ENCODE peak calls at places on chromosome 2, in four cellular contexts. D is WTC11, T is K562, L is GM12878. W is an unnamed sample.

GRCh38 chr2:7792031-7792651 is 874.9 kb downstream of the RNF144A start:
- DNase-seq in D (no peak), L (no peak), T (no peak), W (peak)

GRCh38 chr2:23536326-23536725 is 151.3 kb downstream of the KLHL29 start:
- DNase-seq in L (no peak), T (no peak), D (no peak), W (no peak)

GRCh38 chr2:128492966-128493811 is 174.5 kb upstream of the HS6ST1 start:
- DNase-seq in L (no peak), T (no peak), D (peak), W (no peak)

GRCh38 chr2:71923887-71924533 is 223.7 kb downstream of the CYP26B1 start:
- DNase-seq in T (peak), L (peak), D (peak), W (peak)

GRCh38 chr2:25548587-25548986 is 124.8 kb downstream of the DTNB start:
- DNase-seq in T (no peak), L (no peak), D (no peak), W (no peak)

GRCh38 chr2:3636586-3637310 is 21.3 kb upstream of the ALLC start:
- DNase-seq in T (no peak), L (no peak), D (peak), W (no peak)

GRCh38 chr2:202373490-202373889 is 2.6 kb upstream of the BMPR2 start:
- DNase-seq in D (no peak), T (no peak), L (no peak), W (no peak)

GRCh38 chr2:80496770-80497169 is 192.2 kb upstream of the LRRTM1 start:
- DNase-seq in L (no peak), T (no peak), D (no peak), W (no peak)

GRCh38 chr2:69893684-69894481 is at the start of gene SNRNP27:
- DNase-seq in L (peak), D (peak), T (peak), W (peak)

GRCh38 chr2:168758970-168759820 is 43.2 kb upstream of the NOSTRIN start:
- DNase-seq in L (peak), T (peak), D (no peak), W (peak)

GRCh38 chr2:227822416-227823003 is 8.9 kb downstream of the CCL20 start:
- DNase-seq in L (no peak), D (no peak), T (no peak), W (peak)

GRCh38 chr2:175872716-175873115 is 129.4 kb downstream of the LNPK start:
- DNase-seq in T (no peak), L (no peak), D (no peak), W (no peak)

GRCh38 chr2:21423854-21424253 is 300.1 kb downstream of the TDRD15 start:
- DNase-seq in D (no peak), L (no peak), T (no peak), W (no peak)

GRCh38 chr2:172642301-172643020 is 86.6 kb downstream of the PDK1 start:
- DNase-seq in T (no peak), L (no peak), D (no peak), W (no peak)

GRCh38 chr2:39119732-39120520 is 925 bp downstream of the SOS1 start:
- DNase-seq in T (peak), D (peak), L (no peak), W (peak)

GRCh38 chr2:20583425-20583881 is 67.4 kb downstream of the HS1BP3 start:
- DNase-seq in T (no peak), L (no peak), D (no peak), W (no peak)

GRCh38 chr2:195535911-195536522 is 121.0 kb upstream of the SLC39A10 start:
- DNase-seq in L (peak), D (no peak), T (peak), W (no peak)

GRCh38 chr2:177187631-177188312 is 24.8 kb upstream of the HNRNPA3 start:
- DNase-seq in D (no peak), L (no peak), T (no peak), W (peak)

GRCh38 chr2:142682528-142682927 is 194.9 kb upstream of the KYNU start:
- DNase-seq in L (no peak), T (no peak), D (no peak), W (peak)

GRCh38 chr2:45301307-45302010 is 292.2 kb upstream of the SIX2 start:
- DNase-seq in D (no peak), L (no peak), T (no peak), W (no peak)
- TF ChIP-seq NR2C2 in D (no peak), L (no peak), T (no peak), W (no peak)

DNA sequence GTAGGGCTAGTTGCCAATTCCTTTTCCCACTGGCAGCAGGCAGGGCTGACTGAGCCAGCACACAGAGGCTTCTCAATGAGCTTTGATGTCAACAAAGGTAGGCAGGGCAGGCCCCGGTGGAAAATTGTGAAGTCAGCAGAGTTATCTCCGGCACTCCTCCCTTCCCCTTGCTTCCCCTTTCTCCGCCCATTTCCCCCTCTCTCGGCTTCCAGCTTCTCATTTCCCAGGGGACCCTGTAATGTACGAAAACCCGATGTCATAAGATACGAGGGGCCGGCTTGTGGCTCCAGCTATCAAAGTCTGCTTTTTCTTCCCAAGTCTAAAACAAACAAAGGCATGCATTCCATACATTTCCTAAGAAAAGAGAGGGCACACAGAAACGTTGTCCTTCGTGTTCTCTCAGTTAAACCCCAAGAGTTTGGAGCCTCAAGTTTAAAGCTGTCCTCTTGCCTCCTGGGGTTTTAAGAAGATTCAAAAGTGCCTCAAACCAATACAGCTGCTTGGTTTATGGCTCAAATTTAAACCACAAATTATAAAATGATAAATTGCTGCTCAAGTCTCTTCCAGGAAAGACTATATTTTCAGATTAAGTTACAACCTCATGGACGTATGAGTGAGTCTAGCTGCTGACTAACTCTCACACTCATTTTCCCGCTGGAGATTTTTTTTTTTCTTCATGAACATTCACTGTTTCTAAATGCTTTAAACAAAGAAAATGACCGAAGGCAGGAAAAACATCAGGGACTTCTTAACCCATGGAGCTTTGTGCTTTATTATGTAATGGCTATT is 27.3 kb upstream of the EML4 start:
- DNase-seq in L (no peak), D (peak), T (peak), W (peak)
- TF ChIP-seq NR2C2 in L (no peak), D (no peak), T (no peak), W (peak)

DNA sequence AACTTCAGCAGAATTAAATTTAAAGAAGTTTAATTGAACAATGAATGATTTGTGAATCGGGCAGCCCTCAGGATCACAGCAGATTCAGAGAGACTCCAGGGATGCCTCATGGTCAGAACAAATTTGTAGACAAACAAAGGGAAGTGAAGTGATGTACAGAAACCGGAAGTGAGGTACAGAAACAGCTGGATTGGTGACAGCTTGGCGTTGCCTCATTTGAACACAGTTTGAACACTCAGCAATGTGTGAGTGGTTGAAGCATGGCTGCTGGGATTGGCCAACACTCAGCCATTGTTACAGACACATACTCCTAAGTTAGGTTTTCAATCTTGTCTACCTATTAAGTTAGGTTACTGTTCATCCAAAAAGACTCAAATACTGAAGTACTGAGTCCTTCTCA is 137.8 kb downstream of the SLC4A3 start:
- DNase-seq in D (no peak), L (no peak), T (no peak), W (no peak)
- TF ChIP-seq NR2C2 in D (no peak), L (no peak), T (no peak), W (no peak)

DNA sequence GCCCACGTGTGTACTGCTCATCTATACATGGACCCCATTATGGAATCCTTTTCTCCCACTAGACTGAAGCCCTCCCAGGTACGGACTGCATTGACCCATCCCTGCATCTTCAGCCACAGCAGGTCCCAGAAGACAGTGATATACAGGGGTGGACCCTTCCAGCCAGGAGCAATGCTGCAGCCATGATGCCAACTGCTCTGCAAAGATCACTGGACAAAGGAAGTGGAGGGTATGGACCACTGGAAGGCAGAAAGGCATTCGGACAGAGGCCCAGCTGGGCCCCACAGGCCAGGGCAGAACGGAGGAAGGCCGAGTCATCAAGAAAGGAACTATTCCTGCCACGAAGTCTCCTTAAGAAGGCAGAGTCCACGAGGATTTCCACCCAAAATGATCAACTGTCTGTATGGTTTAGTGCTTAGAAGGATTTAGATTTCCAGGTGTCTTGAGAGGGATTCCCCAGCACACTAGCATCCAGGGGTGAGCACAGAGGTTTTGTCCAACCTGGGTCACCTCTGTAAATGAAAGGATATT is 93.4 kb downstream of the TWIST2 start:
- DNase-seq in D (no peak), T (no peak), L (no peak), W (no peak)
- TF ChIP-seq NR2C2 in D (no peak), T (no peak), L (no peak), W (no peak)

DNA sequence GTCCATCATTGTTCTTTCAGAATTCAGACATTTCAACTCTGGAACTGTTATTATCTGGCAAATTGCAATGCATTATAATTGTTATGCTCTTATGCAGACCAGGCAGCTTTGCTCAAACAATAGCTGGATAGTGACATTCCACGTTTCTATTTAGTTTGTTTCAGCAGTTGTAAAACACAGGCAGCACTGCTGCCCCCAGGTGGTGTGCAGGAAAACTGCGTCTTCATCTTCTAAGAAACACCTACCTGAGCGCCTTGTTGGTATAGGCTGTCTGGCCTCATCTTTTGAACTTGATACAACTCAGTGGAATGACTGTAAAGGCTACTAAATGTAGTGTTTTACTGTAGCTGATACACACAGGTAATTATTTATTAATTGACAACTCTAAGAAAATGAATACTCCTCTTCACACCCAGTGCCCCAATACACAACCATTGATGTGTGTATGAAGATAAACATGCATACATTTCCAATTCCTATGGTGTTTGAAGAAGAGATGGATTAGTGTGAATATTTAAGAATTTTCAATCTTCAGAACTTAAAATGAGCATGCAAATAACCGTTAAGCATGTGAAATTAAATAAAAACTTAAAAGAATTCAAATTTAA is 85.5 kb downstream of the CD8B2 start:
- DNase-seq in D (peak), T (peak), L (no peak), W (peak)
- TF ChIP-seq NR2C2 in D (no peak), T (no peak), L (no peak), W (no peak)

GRCh38 chr2:96326990-96327820 is 2.1 kb downstream of the ITPRIPL1 start:
- DNase-seq in D (no peak), T (no peak), L (no peak), W (no peak)
- TF ChIP-seq NR2C2 in D (no peak), T (no peak), L (no peak), W (no peak)

GRCh38 chr2:232871835-232872736 is 2.0 kb downstream of the SNORC start:
- DNase-seq in D (no peak), L (no peak), T (no peak), W (peak)
- TF ChIP-seq NR2C2 in D (no peak), L (no peak), T (no peak), W (no peak)

GRCh38 chr2:240926516-240927389 is 20.6 kb downstream of the CROCC2 start:
- DNase-seq in D (peak), L (no peak), T (no peak), W (no peak)
- TF ChIP-seq NR2C2 in D (no peak), L (no peak), T (no peak), W (no peak)

DNA sequence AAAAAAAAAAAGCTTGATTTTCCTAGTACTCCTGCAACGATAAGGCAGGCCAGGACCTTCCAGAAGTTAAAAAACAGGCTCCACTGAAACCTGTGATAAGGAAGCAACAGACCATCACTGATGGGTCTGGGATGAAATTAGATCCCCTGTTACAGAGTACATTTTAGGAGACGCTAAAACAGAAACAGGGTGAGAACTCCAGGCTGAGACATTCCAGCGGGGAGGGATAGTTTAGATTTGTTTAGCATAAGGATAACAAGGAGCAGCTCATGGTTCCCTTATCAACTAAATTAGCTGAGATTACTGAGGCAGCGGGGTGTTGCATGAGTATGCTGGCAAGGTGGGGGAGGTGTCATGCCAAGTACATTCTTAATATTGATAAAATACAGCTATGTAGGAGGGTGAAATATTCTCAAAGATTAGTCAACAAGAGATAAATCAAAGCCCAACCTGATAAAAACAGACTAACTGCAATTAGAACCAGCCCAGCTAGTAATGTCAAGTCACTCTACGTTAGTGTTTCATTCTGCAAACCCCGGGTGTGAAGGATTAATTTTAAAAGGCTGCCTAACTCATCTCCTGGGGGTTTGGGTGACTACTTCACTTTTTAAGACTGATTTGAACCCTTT is 75.0 kb upstream of the BZW1 start:
- DNase-seq in D (no peak), L (no peak), T (no peak), W (no peak)
- TF ChIP-seq NR2C2 in D (no peak), L (no peak), T (no peak), W (no peak)

W was measured in HepG2.